ENCODE peak calls at places on chromosomes 4 and X, in four cellular contexts. B is GM13977, X is fibroblast of mammary gland, W is lower leg skin. R is an unnamed sample.

GRCh38 chr4:84792366-84793301 is 173.9 kb downstream of the WDFY3 start:
- DNase-seq in B (no peak), X (peak; percentile 75), W (no peak), R (no peak)

GRCh38 chr4:101103381-101104142 is 243.8 kb downstream of the PPP3CA start:
- DNase-seq in B (peak; percentile 12), X (no peak), W (no peak), R (no peak)

GRCh38 chr4:127782025-127782274 is 172 bp upstream of the HSPA4L start:
- DNase-seq in B (peak; percentile 93), X (peak; percentile 77), W (peak; percentile 60), R (peak; percentile 95)

GRCh38 chrX:28223991-28224390 is 242.7 kb upstream of the DCAF8L1 start:
- DNase-seq in B (no peak), X (no peak), W (no peak), R (no peak)

GRCh38 chr4:95155759-95156451 is 392.9 kb downstream of the UNC5C start:
- DNase-seq in B (peak; percentile 24), X (peak; percentile 53), W (no peak), R (peak; percentile 41)

GRCh38 chr4:77156912-77157858 is at the start of gene CCNG2:
- DNase-seq in B (peak; percentile 82), X (peak; percentile 92), W (peak; percentile 90), R (peak; percentile 79)

GRCh38 chr4:10003666-10004065 is 17.6 kb downstream of the SLC2A9 start:
- DNase-seq in B (no peak), X (no peak), W (no peak), R (no peak)

GRCh38 chrX:101462892-101463291 is 22.4 kb upstream of the ARMCX4 start:
- DNase-seq in B (peak; percentile 35), X (peak; percentile 39), W (no peak), R (peak; percentile 25)

GRCh38 chr4:124647599-124647998 is 64.9 kb downstream of the ANKRD50 start:
- DNase-seq in B (no peak), X (no peak), W (no peak), R (no peak)

GRCh38 chr4:101200561-101200960 is 146.8 kb downstream of the PPP3CA start:
- DNase-seq in B (no peak), X (peak; percentile 99), W (no peak), R (no peak)

GRCh38 chrX:130878350-130879341 is 24.4 kb downstream of the ENOX2 start:
- DNase-seq in B (no peak), X (peak; percentile 92), W (no peak), R (no peak)

GRCh38 chr4:87180767-87181166 is 39.7 kb downstream of the KLHL8 start:
- DNase-seq in B (no peak), X (peak; percentile 16), W (no peak), R (no peak)

GRCh38 chrX:17736856-17737706 is at the start of gene SCML1:
- DNase-seq in B (peak; percentile 43), X (peak; percentile 93), W (peak; percentile 97), R (peak; percentile 46)

GRCh38 chr4:119207051-119207450 is 5.5 kb upstream of the USP53 start:
- DNase-seq in B (no peak), X (peak; percentile 69), W (no peak), R (no peak)

GRCh38 chrX:95058815-95059214 is 1384.8 kb downstream of the FAM133A start:
- DNase-seq in B (no peak), X (peak; percentile 83), W (no peak), R (no peak)

GRCh38 chrX:66046612-66047235 is 6.8 kb upstream of the VSIG4 start:
- DNase-seq in B (peak; percentile 42), X (no peak), W (no peak), R (no peak)

GRCh38 chr4:36747277-36748129 is 466.1 kb downstream of the DTHD1 start:
- DNase-seq in B (no peak), X (no peak), W (no peak), R (no peak)

GRCh38 chr4:78720994-78721677 is 55.0 kb upstream of the BMP2K start:
- DNase-seq in B (no peak), X (no peak), W (peak; percentile 41), R (peak; percentile 24)

GRCh38 chrX:24902808-24903207 is 113.0 kb downstream of the ARX start:
- DNase-seq in B (no peak), X (peak; percentile 86), W (no peak), R (no peak)

GRCh38 chr4:105637409-105638258 is 70.9 kb downstream of the INTS12 start:
- DNase-seq in B (no peak), X (peak; percentile 44), W (peak; percentile 70), R (no peak)

GRCh38 chr4:20356565-20356964 is 104.9 kb downstream of the SLIT2 start:
- DNase-seq in B (no peak), X (no peak), W (no peak), R (no peak)

GRCh38 chr4:73028621-73029020 is 40.9 kb downstream of the COX18 start:
- DNase-seq in B (no peak), X (no peak), W (no peak), R (no peak)

GRCh38 chr4:98474408-98474844 is 184.0 kb downstream of the TSPAN5 start:
- DNase-seq in B (no peak), X (peak; percentile 89), W (no peak), R (no peak)

GRCh38 chr4:161762796-161763195 is 401.0 kb downstream of the FSTL5 start:
- DNase-seq in B (no peak), X (peak; percentile 22), W (no peak), R (no peak)

GRCh38 chrX:137051978-137052640 is 18.3 kb upstream of the GPR101 start:
- DNase-seq in B (peak; percentile 71), X (peak; percentile 31), W (no peak), R (peak; percentile 82)

GRCh38 chr4:100414016-100414790 is 103.6 kb downstream of the EMCN start:
- DNase-seq in B (no peak), X (peak; percentile 55), W (no peak), R (no peak)

GRCh38 chr4:40264497-40264896 is 67.7 kb downstream of the RHOH start:
- DNase-seq in B (no peak), X (peak; percentile 86), W (no peak), R (no peak)

GRCh38 chr4:148054275-148054674 is 322.4 kb downstream of the ARHGAP10 start:
- DNase-seq in B (no peak), X (no peak), W (no peak), R (no peak)

GRCh38 chr4:157014621-157015591 is 43.3 kb upstream of the PDGFC start:
- DNase-seq in B (no peak), X (peak; percentile 93), W (no peak), R (no peak)

GRCh38 chrX:132442674-132443073 is 46.2 kb downstream of the MBNL3 start:
- DNase-seq in B (no peak), X (peak; percentile 37), W (no peak), R (no peak)

GRCh38 chr4:15749001-15749400 is 29.1 kb upstream of the CD38 start:
- DNase-seq in B (no peak), X (no peak), W (no peak), R (no peak)
- TF ChIP-seq CTCF in B (no peak), X (no peak), W (no peak), R (no peak)

GRCh38 chrX:275967-276587 is 5.1 kb upstream of the PLCXD1 start:
- DNase-seq in B (peak; percentile 82), X (peak; percentile 40), W (peak; percentile 76), R (peak; percentile 90)
- TF ChIP-seq CTCF in B (no peak), X (no peak), W (no peak), R (no peak)

GRCh38 chr4:174228988-174229387 is 54.5 kb downstream of the FBXO8 start:
- DNase-seq in B (no peak), X (no peak), W (no peak), R (no peak)

GRCh38 chr4:174230148-174230547 is 53.3 kb downstream of the FBXO8 start:
- DNase-seq in B (no peak), X (no peak), W (no peak), R (no peak)

GRCh38 chr4:174224550-174224949 is 58.9 kb downstream of the FBXO8 start:
- DNase-seq in B (no peak), X (no peak), W (no peak), R (no peak)

GRCh38 chr4:174222266-174222872 is 61.1 kb downstream of the FBXO8 start:
- DNase-seq in B (no peak), X (peak; percentile 43), W (no peak), R (peak; percentile 28)

GRCh38 chr4:174225247-174226054 is 58.0 kb downstream of the FBXO8 start:
- DNase-seq in B (no peak), X (no peak), W (no peak), R (no peak)
- TF ChIP-seq CTCF in B (no peak), X (no peak), W (no peak), R (no peak)

GRCh38 chr4:121696140-121696640 is 590 bp downstream of the ANXA5 start:
- DNase-seq in B (peak; percentile 29), X (peak; percentile 86), W (peak; percentile 75), R (peak; percentile 33)
- TF ChIP-seq CTCF in B (peak; percentile 31), X (peak; percentile 8), W (no peak), R (no peak)

GRCh38 chr4:38873290-38873949 is 5.8 kb downstream of the FAM114A1 start:
- DNase-seq in B (no peak), X (no peak), W (no peak), R (no peak)
- TF ChIP-seq CTCF in B (peak; percentile 16), X (no peak), W (no peak), R (no peak)

DNA sequence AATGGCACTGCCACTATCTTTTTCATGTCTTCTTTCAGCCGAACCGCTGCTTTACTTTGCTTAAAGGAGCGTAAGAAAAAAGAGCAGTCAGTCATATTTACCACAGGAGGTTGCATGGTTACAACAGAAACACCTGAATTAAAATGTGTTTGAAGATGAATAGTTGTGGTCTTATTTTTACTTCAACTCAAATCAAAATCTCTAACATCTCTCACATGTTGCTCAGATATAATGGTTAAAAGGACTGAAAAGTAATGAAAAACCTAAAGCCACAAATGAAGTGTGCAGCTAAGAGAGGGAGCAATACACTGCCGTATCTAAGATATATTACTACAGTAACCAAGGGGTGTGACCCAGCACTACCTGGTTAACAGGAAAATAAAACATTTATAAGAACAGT is 27.4 kb downstream of the FAM13A start:
- DNase-seq in B (no peak), X (no peak), W (no peak), R (no peak)
- TF ChIP-seq CTCF in B (no peak), X (no peak), W (no peak), R (no peak)

GRCh38 chr4:41852229-41852628 is 83.0 kb upstream of the TMEM33 start:
- DNase-seq in B (no peak), X (no peak), W (no peak), R (no peak)

GRCh38 chr4:41856797-41857196 is 78.4 kb upstream of the TMEM33 start:
- DNase-seq in B (no peak), X (no peak), W (no peak), R (no peak)

GRCh38 chr4:41851621-41852020 is 83.6 kb upstream of the TMEM33 start:
- DNase-seq in B (no peak), X (no peak), W (no peak), R (no peak)

GRCh38 chr4:41857225-41857624 is 78.0 kb upstream of the TMEM33 start:
- DNase-seq in B (no peak), X (no peak), W (no peak), R (no peak)

DNA sequence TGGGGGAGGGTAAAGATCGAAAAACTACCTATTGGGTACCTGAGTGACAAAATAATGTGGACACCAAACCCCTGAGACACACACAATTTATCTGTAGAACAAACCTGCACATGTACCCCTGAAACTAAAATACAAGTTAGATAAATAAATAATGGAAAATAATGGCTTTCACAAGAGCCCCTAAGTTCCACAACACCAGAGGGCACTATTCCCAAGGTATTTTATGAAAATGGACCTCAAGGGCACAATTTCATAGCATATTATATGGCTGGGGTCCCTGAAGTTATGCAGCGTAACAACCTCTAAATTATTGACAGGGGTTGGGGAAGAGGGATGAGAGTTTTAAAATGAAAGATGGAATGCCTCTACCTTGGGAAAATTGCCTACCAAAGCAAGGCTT is 81.3 kb upstream of the TMEM33 start:
- DNase-seq in B (no peak), X (no peak), W (no peak), R (no peak)
- TF ChIP-seq CTCF in B (peak; percentile 15), X (peak; percentile 11), W (no peak), R (no peak)